ENCODE peak calls at places on chromosomes 11 and 22, in nine cellular contexts. A is psoas muscle, P is cardiac muscle cell, S is ascending aorta, O is tibial artery, C is GM23248, W is heart left ventricle, V is gastrocnemius medialis, L is iPS DF 6.9. T is an unnamed sample.

GRCh38 chr11:8026982-8027381 is 39.8 kb downstream of the EIF3F start:
- DNase-seq in V (no peak), W (no peak), L (no peak), S (no peak), O (no peak), P (no peak), A (no peak), C (no peak), T (no peak)

GRCh38 chr22:42814215-42814614 is 42.9 kb downstream of the ARFGAP3 start:
- DNase-seq in V (no peak), S (no peak), P (no peak), C (no peak), L (no peak), O (no peak), W (no peak), A (no peak), T (no peak)

GRCh38 chr22:50059185-50059880 is 1.2 kb upstream of the TTLL8 start:
- DNase-seq in S (no peak), L (peak; percentile 22), W (no peak), A (no peak), O (no peak), P (peak; percentile 78), V (no peak), C (peak; percentile 47), T (peak; percentile 53)

GRCh38 chr22:45112136-45112879 is 51.4 kb upstream of the NUP50 start:
- DNase-seq in O (no peak), P (peak; percentile 27), A (no peak), S (no peak), V (no peak), C (peak; percentile 94), L (no peak), W (no peak), T (no peak)

GRCh38 chr11:12485328-12485727 is 108.0 kb downstream of the PARVA start:
- DNase-seq in S (no peak), V (no peak), A (no peak), C (no peak), W (no peak), O (no peak), P (no peak), L (no peak), T (no peak)

GRCh38 chr11:109731451-109731850 is 309.5 kb downstream of the C11orf87 start:
- DNase-seq in V (no peak), O (no peak), C (no peak), A (no peak), W (no peak), L (no peak), P (no peak), S (no peak), T (no peak)

GRCh38 chr11:130162733-130163132 is 3.2 kb downstream of the ST14 start:
- DNase-seq in C (peak; percentile 68), O (no peak), W (no peak), P (peak; percentile 43), V (no peak), S (no peak), L (no peak), A (no peak), T (no peak)

GRCh38 chr11:69004411-69005182 is 8.4 kb downstream of the MRGPRF start:
- DNase-seq in C (no peak), V (no peak), L (no peak), O (no peak), S (peak; percentile 52), W (no peak), P (no peak), A (peak; percentile 38), T (no peak)

GRCh38 chr22:24426859-24427499 is 420 bp upstream of the ADORA2A start:
- DNase-seq in S (no peak), V (no peak), C (no peak), A (peak; percentile 34), L (no peak), O (no peak), P (no peak), W (no peak), T (no peak)

GRCh38 chr22:24424001-24424900 is 3.1 kb upstream of the ADORA2A start:
- DNase-seq in A (peak; percentile 59), V (no peak), P (no peak), W (no peak), C (peak; percentile 50), O (no peak), S (no peak), L (no peak), T (no peak)

GRCh38 chr22:24426436-24426835 is 963 bp upstream of the ADORA2A start:
- DNase-seq in S (no peak), C (no peak), V (no peak), A (peak; percentile 36), L (no peak), P (no peak), W (no peak), O (no peak), T (no peak)

GRCh38 chr22:24423519-24424000 is 3.8 kb upstream of the ADORA2A start:
- DNase-seq in P (peak; percentile 46), O (no peak), S (no peak), L (no peak), V (no peak), C (peak; percentile 71), A (peak; percentile 79), W (peak; percentile 79), T (peak; percentile 49)

GRCh38 chr22:24424901-24425775 is 2.3 kb upstream of the ADORA2A start:
- DNase-seq in A (peak; percentile 41), S (no peak), V (no peak), O (no peak), L (no peak), W (no peak), C (no peak), P (no peak), T (no peak)
- H3K4me3 ChIP-seq in A (peak overlapping the region; percentile 68), S (no peak overlapping the region), V (peak overlapping the region; percentile 53), O (peak overlapping the region; percentile 54), L (peak overlapping the region; percentile 68), W (peak overlapping the region; percentile 67), C (no peak overlapping the region), P (no peak overlapping the region), T (peak overlapping the region; percentile 58)

DNA sequence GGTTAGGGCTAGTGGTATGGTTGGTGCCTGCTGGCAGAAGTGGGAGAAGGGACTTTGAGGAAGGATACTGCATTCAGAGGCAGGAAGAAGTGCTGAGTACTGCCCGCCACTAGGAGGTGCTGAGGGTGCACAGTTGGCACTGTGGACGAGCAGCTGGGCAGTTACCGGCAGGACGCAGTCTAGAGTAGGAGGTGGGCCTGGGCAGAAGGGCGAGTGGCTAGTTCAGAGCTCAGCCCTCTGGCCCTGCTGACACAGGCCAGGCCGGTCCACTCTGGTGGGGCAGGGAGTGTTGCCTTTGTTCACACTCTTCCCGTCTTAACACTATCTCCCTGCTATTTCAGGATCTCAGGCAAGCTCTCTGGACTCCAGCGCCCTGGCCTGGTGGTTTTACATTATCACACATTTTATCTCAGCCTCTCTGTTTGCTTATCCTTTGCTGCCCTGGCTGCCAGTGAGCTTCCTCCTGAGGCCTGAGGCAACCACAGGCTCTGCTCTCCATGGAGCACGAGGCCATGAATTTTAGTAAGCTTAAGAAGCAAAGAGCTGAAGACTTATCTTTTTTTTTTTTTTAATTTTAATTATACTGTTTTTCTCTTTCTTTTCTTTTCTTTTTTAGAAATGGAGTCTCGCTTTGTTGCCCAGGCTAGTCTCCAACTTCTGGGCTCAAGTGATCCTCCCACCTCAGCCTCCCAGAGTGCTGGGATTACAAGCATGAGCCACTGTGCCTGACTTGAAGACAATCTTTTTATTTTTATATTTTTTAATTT is 26.9 kb downstream of the SNAP29 start:
- DNase-seq in L (peak; percentile 66), A (peak; percentile 88), C (peak; percentile 87), V (peak; percentile 71), S (peak; percentile 84), P (peak; percentile 92), W (peak; percentile 77), O (peak; percentile 75), T (peak; percentile 63)
- H3K27ac ChIP-seq in L (no peak overlapping the region), A (peak overlapping the region; percentile 54), C (peak overlapping the region; percentile 35), V (peak overlapping the region; percentile 39), S (peak overlapping the region; percentile 54), P (peak overlapping the region; percentile 87), W (peak overlapping the region; percentile 30), O (peak overlapping the region; percentile 55), T (no peak overlapping the region)

GRCh38 chr11:10453261-10453660 is 1.8 kb upstream of the AMPD3 start:
- DNase-seq in V (no peak), A (no peak), P (no peak), W (no peak), O (no peak), L (no peak), C (no peak), S (no peak), T (no peak)

GRCh38 chr11:10454506-10454901 is 560 bp upstream of the AMPD3 start:
- DNase-seq in P (no peak), L (no peak), O (no peak), S (no peak), W (no peak), A (no peak), C (no peak), V (no peak), T (no peak)

GRCh38 chr11:10450451-10451398 is 4.3 kb upstream of the AMPD3 start:
- DNase-seq in C (peak; percentile 45), S (no peak), P (peak; percentile 41), L (peak; percentile 64), A (peak; percentile 60), V (peak; percentile 55), O (no peak), W (peak; percentile 23), T (no peak)

GRCh38 chr11:10452211-10452767 is 2.8 kb upstream of the AMPD3 start:
- DNase-seq in A (no peak), W (no peak), L (no peak), O (no peak), C (peak; percentile 48), S (no peak), P (no peak), V (no peak), T (no peak)

DNA sequence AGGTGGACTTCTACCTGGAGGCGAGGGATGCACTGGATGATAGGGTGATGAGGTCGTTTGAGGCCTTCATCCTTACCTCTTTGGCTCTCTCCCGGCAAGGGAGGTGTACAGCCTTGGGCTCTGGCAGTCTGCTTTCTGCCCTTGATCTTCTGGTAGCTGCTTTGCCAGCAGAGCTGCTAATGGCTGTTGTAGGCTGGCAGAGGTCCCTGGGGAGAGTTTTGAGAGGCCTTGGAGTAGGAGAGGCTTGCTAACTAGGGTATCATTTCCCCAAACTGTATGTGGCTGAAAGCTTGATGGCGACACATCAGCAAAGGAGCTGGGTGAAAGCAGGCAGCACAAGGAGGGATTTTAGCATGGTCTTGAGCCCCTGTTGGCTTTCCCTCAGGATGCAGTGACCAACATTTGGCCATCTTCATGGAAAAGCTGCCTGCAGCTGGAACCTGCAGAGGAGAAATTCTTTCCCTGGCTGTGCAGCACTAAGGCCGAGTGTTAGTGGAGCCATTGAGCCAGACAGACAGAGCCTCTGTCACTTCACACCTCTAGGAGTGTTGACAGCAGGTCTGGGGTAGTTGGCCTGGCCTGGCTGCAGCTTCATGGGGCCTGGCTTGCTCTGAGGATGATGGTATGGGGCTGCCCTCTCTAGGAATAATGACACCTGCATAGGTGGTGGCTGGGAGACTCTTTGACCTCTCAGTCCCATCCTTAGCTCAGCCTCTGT is 3.5 kb upstream of the AMPD3 start:
- DNase-seq in C (no peak), W (no peak), V (no peak), L (no peak), O (no peak), A (no peak), S (no peak), P (no peak), T (peak; percentile 58)
- H3K4me3 ChIP-seq in C (no peak overlapping the region), W (peak overlapping the region; percentile 43), V (peak overlapping the region; percentile 47), L (no peak overlapping the region), O (peak overlapping the region; percentile 52), A (peak overlapping the region; percentile 69), S (peak overlapping the region; percentile 73), P (no peak overlapping the region), T (no peak overlapping the region)

DNA sequence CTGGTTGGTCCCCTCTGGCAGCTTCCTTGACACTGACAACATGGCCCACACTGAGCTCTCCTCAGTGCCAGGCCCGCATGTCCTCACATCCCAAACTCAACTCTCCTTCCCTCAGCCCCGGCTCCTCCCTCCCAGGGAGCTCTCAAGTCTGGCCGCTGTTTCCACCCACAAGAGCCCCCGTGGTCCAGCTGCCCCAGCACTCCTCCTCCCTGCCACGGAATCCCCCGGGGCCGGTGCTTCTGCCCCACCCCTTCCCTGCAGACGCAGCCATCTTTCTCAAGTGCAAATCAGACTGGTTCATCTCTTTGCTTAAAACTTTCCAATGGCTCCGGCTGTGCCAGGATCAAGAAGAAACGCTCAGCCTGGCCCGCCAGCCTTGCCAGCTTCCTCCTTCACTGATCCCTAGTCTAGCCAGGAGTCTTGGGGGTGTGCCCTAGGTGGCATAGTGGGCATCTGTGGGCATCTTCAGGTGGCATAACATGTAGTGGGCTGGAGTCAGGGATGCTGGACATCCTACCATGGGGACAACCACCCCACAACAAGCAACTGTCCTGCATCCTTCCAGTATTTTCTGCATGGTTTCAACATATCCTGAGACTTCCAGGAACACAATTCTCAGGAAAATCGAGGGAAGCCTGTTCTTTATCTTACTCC is 22.3 kb upstream of the RASL10A start:
- DNase-seq in P (no peak), V (peak; percentile 40), S (no peak), L (no peak), O (no peak), C (no peak), W (no peak), A (no peak), T (no peak)
- H3K27ac ChIP-seq in P (no peak overlapping the region), V (peak overlapping the region; percentile 84), S (no peak overlapping the region), L (no peak overlapping the region), O (no peak overlapping the region), C (no peak overlapping the region), W (no peak overlapping the region), A (peak overlapping the region; percentile 78), T (no peak overlapping the region)